ENCODE peak calls at places on chromosomes 12 and 14, in eight cellular contexts. Z is heart left ventricle; I is endodermal cell; N is glutamatergic neuron; L is lung; T is stimulated activated CD4-positive, alpha-beta T cell treated with anti-CD3 and anti-CD28 coated beads, Interleukin-4, amount 100 ng/mL, for 24 hours; Q is fibroblast of pulmonary artery; R is left ventricle myocardium superior. X is an unnamed sample.

GRCh38 chr12:685388-685787 is 22.1 kb upstream of the NINJ2 start:
- DNase-seq in L (peak), Z (no peak), Q (peak), I (no peak), T (peak), N (no peak), R (no peak), X (peak)

GRCh38 chr12:23945249-23945648 is 4.2 kb downstream of the SOX5 start:
- DNase-seq in Z (no peak), T (no peak), N (no peak), L (no peak), R (no peak), Q (no peak), I (no peak), X (no peak)

GRCh38 chr12:54479421-54479820 is 6.0 kb upstream of the GTSF1 start:
- DNase-seq in N (no peak), T (no peak), Z (no peak), R (no peak), L (no peak), I (no peak), Q (peak), X (no peak)

GRCh38 chr12:78473136-78473535 is 391.4 kb upstream of the SYT1 start:
- DNase-seq in Z (no peak), T (no peak), N (no peak), Q (peak), R (no peak), L (no peak), I (no peak), X (no peak)

GRCh38 chr14:26180221-26180620 is 417.6 kb downstream of the NOVA1 start:
- DNase-seq in N (no peak), L (no peak), R (no peak), Q (no peak), Z (no peak), I (no peak), T (no peak), X (no peak)

GRCh38 chr12:84599539-84599938 is 313.1 kb downstream of the SLC6A15 start:
- DNase-seq in I (no peak), T (no peak), Z (no peak), L (no peak), N (no peak), R (no peak), Q (peak), X (no peak)

GRCh38 chr14:103382375-103382774 is 2.8 kb upstream of the MARK3 start:
- DNase-seq in I (no peak), L (no peak), Q (peak), Z (no peak), N (no peak), T (no peak), R (no peak), X (peak)

GRCh38 chr12:48078901-48079300 is 27.0 kb downstream of the SENP1 start:
- DNase-seq in Q (peak), R (no peak), I (no peak), N (no peak), T (no peak), Z (no peak), L (no peak), X (no peak)

GRCh38 chr12:107580750-107581529 is 104.7 kb upstream of the PWP1 start:
- DNase-seq in I (peak), T (no peak), L (no peak), Z (no peak), R (peak), Q (no peak), N (peak), X (no peak)

GRCh38 chr14:36675581-36675980 is 13.9 kb downstream of the PAX9 start:
- DNase-seq in R (no peak), I (no peak), T (no peak), Z (no peak), Q (no peak), N (no peak), L (no peak), X (no peak)

GRCh38 chr14:59337151-59337611 is 128.0 kb downstream of the GPR135 start:
- DNase-seq in L (peak), Q (peak), Z (peak), I (no peak), N (no peak), T (no peak), R (peak), X (no peak)

GRCh38 chr12:3489057-3489456 is 1.9 kb upstream of the PRMT8 start:
- DNase-seq in R (no peak), I (peak), Z (no peak), N (no peak), T (no peak), Q (peak), L (no peak), X (no peak)

GRCh38 chr12:67243260-67243659 is 25.9 kb upstream of the CAND1 start:
- DNase-seq in I (no peak), T (no peak), Z (no peak), Q (no peak), L (no peak), R (no peak), N (no peak), X (no peak)

GRCh38 chr12:72346331-72346944 is 74.3 kb downstream of the TRHDE start:
- DNase-seq in R (no peak), L (peak), T (peak), N (peak), I (peak), Q (peak), Z (no peak), X (peak)

GRCh38 chr14:55807059-55807499 is 227.1 kb downstream of the KTN1 start:
- DNase-seq in L (peak), N (no peak), I (no peak), Z (peak), Q (peak), T (peak), R (peak), X (no peak)

GRCh38 chr14:61215222-61216010 is 65.7 kb downstream of the TMEM30B start:
- DNase-seq in I (no peak), T (no peak), N (no peak), Z (no peak), Q (peak), R (no peak), L (no peak), X (no peak)

GRCh38 chr12:41287500-41287899 is 99.4 kb downstream of the PDZRN4 start:
- DNase-seq in N (no peak), I (no peak), Q (no peak), Z (no peak), T (no peak), R (no peak), L (no peak), X (no peak)

GRCh38 chr12:119512772-119513497 is 80.6 kb upstream of the TMEM233 start:
- DNase-seq in N (no peak), R (no peak), L (no peak), I (peak), Z (no peak), Q (peak), T (no peak), X (no peak)

GRCh38 chr12:120100630-120101029 is 15.9 kb downstream of the RAB35 start:
- DNase-seq in R (peak), Q (peak), T (no peak), N (no peak), L (no peak), I (no peak), Z (peak), X (no peak)

GRCh38 chr14:60738843-60739508 is 4.4 kb downstream of the MNAT1 start:
- DNase-seq in I (no peak), Q (peak), Z (no peak), R (no peak), T (no peak), N (no peak), L (no peak), X (no peak)

GRCh38 chr12:101609198-101609597 is 14.4 kb downstream of the MYBPC1 start:
- DNase-seq in N (no peak), T (no peak), L (no peak), I (no peak), Z (no peak), R (no peak), Q (no peak), X (no peak)

GRCh38 chr14:24576178-24576577 is at the start of gene CTSG:
- DNase-seq in Z (no peak), N (no peak), I (no peak), Q (no peak), L (no peak), R (no peak), T (no peak), X (no peak)

GRCh38 chr14:93905623-93906022 is 21.5 kb upstream of the FAM181A start:
- DNase-seq in L (no peak), T (no peak), Z (no peak), I (no peak), R (no peak), N (no peak), Q (no peak), X (no peak)

GRCh38 chr14:51929920-51930682 is 59.2 kb upstream of the RTRAF start:
- DNase-seq in N (no peak), Q (no peak), T (no peak), I (no peak), L (no peak), Z (no peak), R (no peak), X (no peak)

GRCh38 chr12:50088577-50089335 is 3.6 kb downstream of the SMARCD1 start:
- DNase-seq in R (no peak), Z (no peak), I (peak), N (no peak), T (peak), Q (peak), L (peak), X (peak)

GRCh38 chr12:26125451-26126339 is 858 bp upstream of the BHLHE41 start:
- DNase-seq in Q (peak), T (peak), N (peak), R (peak), L (peak), I (peak), Z (peak), X (no peak)

GRCh38 chr14:58656671-58657411 is 19.1 kb downstream of the DACT1 start:
- DNase-seq in T (no peak), R (no peak), Z (no peak), L (no peak), Q (no peak), I (no peak), N (no peak), X (no peak)

GRCh38 chr12:22787557-22787956 is 162.6 kb downstream of the ETNK1 start:
- DNase-seq in T (no peak), I (no peak), N (no peak), L (no peak), Q (no peak), Z (no peak), R (no peak), X (no peak)